ENCODE peak calls at places on chromosomes 16 and 17, in five cellular contexts. A is NCI-H2081; S is AG08395; T is Peyer's patch; I is effector memory CD4-positive, alpha-beta T cell. H is an unnamed sample.

GRCh38 chr16:11796227-11797165 is 562 bp downstream of the ZC3H7A start:
- DNase-seq in I (no peak), T (peak; percentile 72), A (peak; percentile 14), S (peak; percentile 56), H (peak; percentile 34)

GRCh38 chr17:46139365-46140210 is 53.6 kb downstream of the KANSL1 start:
- DNase-seq in T (no peak), S (no peak), I (no peak), A (peak; percentile 35), H (no peak)

GRCh38 chr17:75694536-75694935 is 26.7 kb upstream of the ITGB4 start:
- DNase-seq in S (no peak), A (no peak), I (no peak), T (peak; percentile 19), H (no peak)

GRCh38 chr17:64291268-64291851 is 28.3 kb upstream of the TEX2 start:
- DNase-seq in S (no peak), I (no peak), A (no peak), T (no peak), H (peak; percentile 28)

GRCh38 chr17:58335779-58336455 is 7.3 kb upstream of the TSPOAP1 start:
- DNase-seq in A (no peak), T (peak; percentile 50), S (no peak), I (peak; percentile 55), H (peak; percentile 89)

GRCh38 chr16:963913-964695 is 6.7 kb downstream of the LMF1 start:
- DNase-seq in A (no peak), T (no peak), S (no peak), I (no peak), H (peak; percentile 35)

GRCh38 chr16:67150833-67151396 is at the start of gene B3GNT9:
- DNase-seq in S (peak; percentile 93), I (no peak), T (peak; percentile 73), A (peak; percentile 32), H (no peak)

GRCh38 chr17:41530062-41531048 is 2.2 kb upstream of the KRT19 start:
- DNase-seq in A (no peak), T (peak; percentile 70), I (no peak), S (peak; percentile 78), H (no peak)

GRCh38 chr17:35749560-35750412 is 3.3 kb downstream of the GAS2L2 start:
- DNase-seq in I (no peak), A (no peak), T (no peak), S (peak; percentile 35), H (no peak)

GRCh38 chr17:40551874-40552768 is 13.2 kb downstream of the CCR7 start:
- DNase-seq in T (peak; percentile 48), S (peak; percentile 93), I (no peak), A (no peak), H (peak; percentile 32)

GRCh38 chr17:29645516-29646051 is 22.9 kb upstream of the CORO6 start:
- DNase-seq in S (peak; percentile 79), I (no peak), T (no peak), A (no peak), H (no peak)

GRCh38 chr17:18026408-18026776 is 12.6 kb downstream of the ATPAF2 start:
- DNase-seq in I (no peak), T (no peak), S (peak; percentile 87), A (peak; percentile 68), H (no peak)

GRCh38 chr16:10876799-10877341 is at the start of gene CIITA:
- DNase-seq in S (peak; percentile 88), A (no peak), I (no peak), T (no peak), H (peak; percentile 48)

GRCh38 chr16:24800586-24800985 is 45.2 kb upstream of the SLC5A11 start:
- DNase-seq in T (no peak), A (no peak), I (no peak), S (peak; percentile 17), H (no peak)

GRCh38 chr17:40726919-40727318 is 23.4 kb upstream of the KRT24 start:
- DNase-seq in T (no peak), S (no peak), A (no peak), I (no peak), H (no peak)

GRCh38 chr17:14748036-14748715 is 447.3 kb downstream of the HS3ST3B1 start:
- DNase-seq in A (no peak), S (no peak), I (no peak), T (no peak), H (peak; percentile 7)

GRCh38 chr16:31386157-31386984 is 6.8 kb upstream of the ITGAD start:
- DNase-seq in I (no peak), T (no peak), A (no peak), S (peak; percentile 60), H (no peak)

GRCh38 chr16:88502371-88502770 is 49.3 kb downstream of the ZFPM1 start:
- DNase-seq in S (no peak), T (no peak), A (no peak), I (no peak), H (no peak)

GRCh38 chr16:1374418-1375297 is 22.9 kb downstream of the GNPTG start:
- DNase-seq in A (no peak), S (no peak), I (no peak), T (no peak), H (no peak)

GRCh38 chr16:12208341-12209035 is 232.0 kb downstream of the SNX29 start:
- DNase-seq in S (peak; percentile 42), A (no peak), I (no peak), T (no peak), H (no peak)

GRCh38 chr16:86117756-86118155 is 218.8 kb downstream of the IRF8 start:
- DNase-seq in T (no peak), A (no peak), I (no peak), S (peak; percentile 10), H (no peak)

GRCh38 chr17:67619555-67619954 is 98.2 kb upstream of the NOL11 start:
- DNase-seq in T (no peak), S (no peak), A (no peak), I (no peak), H (no peak)

GRCh38 chr16:48617711-48618148 is 7.8 kb upstream of the N4BP1 start:
- DNase-seq in A (peak; percentile 63), S (peak; percentile 62), I (no peak), T (no peak), H (no peak)

GRCh38 chr17:57612202-57613071 is 132.7 kb downstream of the CCDC182 start:
- DNase-seq in I (no peak), S (no peak), A (peak; percentile 95), T (no peak), H (peak; percentile 22)

H was measured in activated naive CD4-positive, alpha-beta T cell treated with anti-CD3 and anti-CD28 coated beads for 36 hours.